ENCODE peak calls at places on chromosomes 12 and 14, in nine cellular contexts. One of them, this sample, is unnamed.

GRCh38 chr12:109881752-109882151 is 1.4 kb upstream of the GLTP start:
- DNase-seq in left ventricle myocardium inferior: no peak
- DNase-seq in ovary: no peak
- DNase-seq in tibial artery: no peak
- DNase-seq in HAP-1: no peak
- DNase-seq in left lung: no peak
- DNase-seq in uterus: no peak
- DNase-seq in kidney epithelial cell: no peak
- DNase-seq in transverse colon: no peak
- DNase-seq in this sample: no peak

GRCh38 chr14:82502043-82502442 is 968.4 kb upstream of the SEL1L start:
- DNase-seq in ovary: no peak
- DNase-seq in transverse colon: no peak
- DNase-seq in kidney epithelial cell: no peak
- DNase-seq in HAP-1: no peak
- DNase-seq in uterus: no peak
- DNase-seq in left ventricle myocardium inferior: no peak
- DNase-seq in left lung: no peak
- DNase-seq in tibial artery: no peak
- DNase-seq in this sample: no peak

GRCh38 chr12:109963743-109964429 is 32.3 kb downstream of the GIT2 start:
- DNase-seq in left ventricle myocardium inferior: no peak
- DNase-seq in ovary: peak
- DNase-seq in kidney epithelial cell: no peak
- DNase-seq in transverse colon: peak
- DNase-seq in uterus: peak
- DNase-seq in HAP-1: no peak
- DNase-seq in tibial artery: no peak
- DNase-seq in left lung: no peak
- DNase-seq in this sample: no peak

GRCh38 chr12:114627393-114627792 is 56.6 kb downstream of the TBX3 start:
- DNase-seq in tibial artery: no peak
- DNase-seq in left lung: no peak
- DNase-seq in transverse colon: no peak
- DNase-seq in uterus: no peak
- DNase-seq in ovary: no peak
- DNase-seq in HAP-1: no peak
- DNase-seq in kidney epithelial cell: no peak
- DNase-seq in left ventricle myocardium inferior: no peak
- DNase-seq in this sample: no peak

GRCh38 chr14:62097072-62097471 is 334.9 kb downstream of the SNAPC1 start:
- DNase-seq in uterus: no peak
- DNase-seq in left lung: no peak
- DNase-seq in HAP-1: no peak
- DNase-seq in tibial artery: no peak
- DNase-seq in kidney epithelial cell: no peak
- DNase-seq in transverse colon: no peak
- DNase-seq in ovary: no peak
- DNase-seq in left ventricle myocardium inferior: no peak
- DNase-seq in this sample: no peak

GRCh38 chr12:122006186-122006926 is 15.3 kb upstream of the BCL7A start:
- DNase-seq in kidney epithelial cell: no peak
- DNase-seq in uterus: no peak
- DNase-seq in left ventricle myocardium inferior: no peak
- DNase-seq in HAP-1: no peak
- DNase-seq in left lung: no peak
- DNase-seq in tibial artery: no peak
- DNase-seq in transverse colon: no peak
- DNase-seq in ovary: no peak
- DNase-seq in this sample: no peak

GRCh38 chr12:32765906-32766305 is 10.2 kb upstream of the YARS2 start:
- DNase-seq in tibial artery: no peak
- DNase-seq in left lung: no peak
- DNase-seq in ovary: no peak
- DNase-seq in left ventricle myocardium inferior: no peak
- DNase-seq in HAP-1: no peak
- DNase-seq in uterus: no peak
- DNase-seq in transverse colon: no peak
- DNase-seq in kidney epithelial cell: no peak
- DNase-seq in this sample: no peak

GRCh38 chr12:45727994-45728624 is 1.4 kb upstream of the ARID2 start:
- DNase-seq in left ventricle myocardium inferior: no peak
- DNase-seq in ovary: no peak
- DNase-seq in uterus: no peak
- DNase-seq in transverse colon: no peak
- DNase-seq in HAP-1: no peak
- DNase-seq in kidney epithelial cell: no peak
- DNase-seq in tibial artery: no peak
- DNase-seq in left lung: no peak
- DNase-seq in this sample: no peak

GRCh38 chr14:93976477-93977057 is at the start of gene ASB2:
- DNase-seq in tibial artery: peak
- DNase-seq in left lung: no peak
- DNase-seq in left ventricle myocardium inferior: no peak
- DNase-seq in HAP-1: no peak
- DNase-seq in uterus: peak
- DNase-seq in kidney epithelial cell: no peak
- DNase-seq in transverse colon: peak
- DNase-seq in ovary: no peak
- DNase-seq in this sample: peak

GRCh38 chr14:93974833-93975232 is 1.5 kb downstream of the ASB2 start:
- DNase-seq in left ventricle myocardium inferior: peak
- DNase-seq in kidney epithelial cell: no peak
- DNase-seq in transverse colon: no peak
- DNase-seq in left lung: peak
- DNase-seq in HAP-1: no peak
- DNase-seq in ovary: no peak
- DNase-seq in tibial artery: peak
- DNase-seq in uterus: no peak
- DNase-seq in this sample: no peak

GRCh38 chr14:93977171-93977570 is 801 bp upstream of the ASB2 start:
- DNase-seq in ovary: no peak
- DNase-seq in left lung: peak
- DNase-seq in tibial artery: no peak
- DNase-seq in kidney epithelial cell: no peak
- DNase-seq in left ventricle myocardium inferior: no peak
- DNase-seq in HAP-1: no peak
- DNase-seq in transverse colon: no peak
- DNase-seq in uterus: no peak
- DNase-seq in this sample: no peak

GRCh38 chr14:93974299-93974698 is 2.1 kb downstream of the ASB2 start:
- DNase-seq in transverse colon: no peak
- DNase-seq in tibial artery: no peak
- DNase-seq in left lung: no peak
- DNase-seq in uterus: no peak
- DNase-seq in left ventricle myocardium inferior: no peak
- DNase-seq in ovary: no peak
- DNase-seq in HAP-1: no peak
- DNase-seq in kidney epithelial cell: no peak
- DNase-seq in this sample: no peak

DNA sequence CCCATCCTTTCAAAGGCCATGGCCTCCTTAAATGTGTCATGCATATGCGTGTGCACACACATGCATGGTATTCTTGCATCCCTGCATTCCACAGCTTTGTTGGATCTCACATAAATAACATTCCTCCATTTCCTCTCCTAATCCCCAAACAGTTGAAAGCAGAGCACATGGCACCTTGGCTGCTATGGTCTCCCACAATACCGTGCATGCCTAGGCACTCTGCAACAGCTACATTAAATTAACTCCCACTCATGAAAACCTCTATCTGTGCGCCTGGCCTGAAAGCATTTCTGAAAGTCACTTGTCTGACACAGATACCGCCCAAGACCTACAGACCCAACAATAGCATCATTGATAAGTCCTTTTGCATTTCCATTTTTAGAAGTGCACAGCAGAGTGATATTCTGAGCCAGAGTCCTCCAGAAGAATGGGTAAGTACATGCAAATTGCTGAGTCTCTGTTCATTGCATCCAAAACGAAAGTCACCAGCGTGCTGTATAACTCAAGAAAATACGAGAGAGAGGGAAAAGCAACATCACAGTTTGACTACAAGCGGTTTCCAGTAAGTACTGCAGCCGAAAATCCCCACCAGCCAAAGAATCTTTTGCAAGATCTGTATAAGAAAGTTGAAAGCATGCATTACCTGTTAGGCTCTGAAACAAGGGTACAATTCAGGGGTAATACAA is 436 bp downstream of the ASB2 start:
- DNase-seq in left ventricle myocardium inferior: no peak
- DNase-seq in uterus: no peak
- DNase-seq in HAP-1: peak
- DNase-seq in transverse colon: no peak
- DNase-seq in tibial artery: no peak
- DNase-seq in kidney epithelial cell: no peak
- DNase-seq in ovary: no peak
- DNase-seq in left lung: no peak
- DNase-seq in this sample: no peak
- H3K4me3 ChIP-seq in left ventricle myocardium inferior: peak
- H3K4me3 ChIP-seq in uterus: peak
- H3K4me3 ChIP-seq in HAP-1: no peak
- H3K4me3 ChIP-seq in transverse colon: peak
- H3K4me3 ChIP-seq in tibial artery: peak
- H3K4me3 ChIP-seq in kidney epithelial cell: no peak
- H3K4me3 ChIP-seq in ovary: peak
- H3K4me3 ChIP-seq in left lung: no peak
- H3K4me3 ChIP-seq in this sample: peak

DNA sequence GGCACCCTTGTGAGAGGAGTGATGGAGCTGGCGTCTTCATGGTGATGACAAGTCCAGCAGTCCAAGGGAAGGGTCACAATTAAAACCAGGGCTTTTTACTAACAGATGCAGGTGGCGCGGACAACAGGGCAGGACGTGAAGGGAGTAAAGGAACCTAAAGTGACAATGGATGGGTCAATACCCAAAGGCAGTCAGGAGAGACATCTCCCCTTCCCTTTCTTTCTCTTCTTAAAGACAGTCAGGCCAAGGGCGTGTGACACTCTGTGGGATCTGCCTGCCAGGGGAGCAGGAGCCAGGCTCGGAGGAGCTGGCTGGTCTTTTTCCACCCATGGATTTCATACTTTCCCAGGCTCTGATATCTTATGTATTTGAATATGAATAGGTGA is 62.0 kb downstream of the FBXL14 start:
- DNase-seq in uterus: no peak
- DNase-seq in ovary: no peak
- DNase-seq in HAP-1: no peak
- DNase-seq in left ventricle myocardium inferior: no peak
- DNase-seq in left lung: no peak
- DNase-seq in tibial artery: no peak
- DNase-seq in transverse colon: no peak
- DNase-seq in kidney epithelial cell: no peak
- DNase-seq in this sample: no peak
- H3K4me3 ChIP-seq in uterus: no peak
- H3K4me3 ChIP-seq in ovary: no peak
- H3K4me3 ChIP-seq in HAP-1: no peak
- H3K4me3 ChIP-seq in left ventricle myocardium inferior: no peak
- H3K4me3 ChIP-seq in left lung: no peak
- H3K4me3 ChIP-seq in tibial artery: no peak
- H3K4me3 ChIP-seq in transverse colon: no peak
- H3K4me3 ChIP-seq in kidney epithelial cell: no peak
- H3K4me3 ChIP-seq in this sample: no peak

GRCh38 chr12:72035625-72036024 is 97.0 kb downstream of the TPH2 start:
- DNase-seq in uterus: no peak
- DNase-seq in left ventricle myocardium inferior: no peak
- DNase-seq in transverse colon: no peak
- DNase-seq in ovary: no peak
- DNase-seq in HAP-1: no peak
- DNase-seq in left lung: no peak
- DNase-seq in tibial artery: no peak
- DNase-seq in kidney epithelial cell: no peak
- DNase-seq in this sample: no peak

GRCh38 chr12:72031066-72031465 is 92.4 kb downstream of the TPH2 start:
- DNase-seq in tibial artery: no peak
- DNase-seq in HAP-1: no peak
- DNase-seq in left lung: no peak
- DNase-seq in ovary: no peak
- DNase-seq in left ventricle myocardium inferior: no peak
- DNase-seq in uterus: no peak
- DNase-seq in transverse colon: no peak
- DNase-seq in kidney epithelial cell: no peak
- DNase-seq in this sample: no peak

DNA sequence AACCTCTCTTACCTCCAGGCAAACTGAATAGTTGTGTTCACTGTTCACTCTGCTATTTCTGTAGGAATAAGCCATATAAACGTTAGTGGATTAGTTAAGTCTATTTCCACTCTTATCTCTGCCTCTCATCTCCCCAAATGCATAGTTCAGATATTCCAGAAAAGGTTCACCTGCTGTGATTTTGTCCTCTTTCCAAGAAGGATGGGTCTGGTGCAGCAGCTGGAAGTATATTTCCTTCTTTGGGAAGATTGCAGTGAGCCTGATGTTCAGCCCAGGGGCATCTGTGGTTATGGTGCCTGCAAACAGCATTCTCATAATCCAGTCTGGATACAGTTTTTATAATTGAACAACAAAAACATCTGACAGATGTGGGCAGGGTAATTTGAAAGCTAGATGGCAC is 97.7 kb downstream of the TPH2 start:
- DNase-seq in uterus: no peak
- DNase-seq in left ventricle myocardium inferior: no peak
- DNase-seq in left lung: no peak
- DNase-seq in HAP-1: no peak
- DNase-seq in transverse colon: no peak
- DNase-seq in ovary: no peak
- DNase-seq in kidney epithelial cell: no peak
- DNase-seq in tibial artery: no peak
- DNase-seq in this sample: no peak
- H3K4me3 ChIP-seq in uterus: no peak
- H3K4me3 ChIP-seq in left ventricle myocardium inferior: no peak
- H3K4me3 ChIP-seq in left lung: no peak
- H3K4me3 ChIP-seq in HAP-1: no peak
- H3K4me3 ChIP-seq in transverse colon: no peak
- H3K4me3 ChIP-seq in ovary: no peak
- H3K4me3 ChIP-seq in kidney epithelial cell: no peak
- H3K4me3 ChIP-seq in tibial artery: no peak
- H3K4me3 ChIP-seq in this sample: no peak

GRCh38 chr14:50394713-50395112 is 2.0 kb downstream of the CDKL1 start:
- DNase-seq in uterus: no peak
- DNase-seq in transverse colon: no peak
- DNase-seq in kidney epithelial cell: no peak
- DNase-seq in left ventricle myocardium inferior: no peak
- DNase-seq in tibial artery: no peak
- DNase-seq in ovary: no peak
- DNase-seq in left lung: no peak
- DNase-seq in HAP-1: no peak
- DNase-seq in this sample: no peak
- H3K4me3 ChIP-seq in uterus: peak
- H3K4me3 ChIP-seq in transverse colon: no peak
- H3K4me3 ChIP-seq in kidney epithelial cell: no peak
- H3K4me3 ChIP-seq in left ventricle myocardium inferior: no peak
- H3K4me3 ChIP-seq in tibial artery: no peak
- H3K4me3 ChIP-seq in ovary: peak
- H3K4me3 ChIP-seq in left lung: peak
- H3K4me3 ChIP-seq in HAP-1: no peak
- H3K4me3 ChIP-seq in this sample: no peak

This sample was measured in SJSA1.